ENCODE peak calls at places on chromosomes 5 and 9, in six cellular contexts. H is GOT3, M is RPMI8226, V is left ventricle myocardium inferior, T is nucleus accumbens, G is LoVo. E is an unnamed sample.

GRCh38 chr9:134179595-134179917 is 15.2 kb upstream of the RNU6ATAC start:
- DNase-seq in T (no peak), G (no peak), V (no peak), M (no peak), H (no peak), E (peak; percentile 26)

GRCh38 chr9:82934949-82935348 is 128.0 kb downstream of the RASEF start:
- DNase-seq in G (peak; percentile 4), T (no peak), V (no peak), M (no peak), H (no peak), E (no peak)

GRCh38 chr5:88665750-88666215 is 217.2 kb downstream of the MEF2C start:
- DNase-seq in V (no peak), M (peak; percentile 30), H (no peak), T (no peak), G (no peak), E (no peak)

GRCh38 chr5:149563461-149563860 is 12.2 kb upstream of the CSNK1A1 start:
- DNase-seq in H (no peak), G (no peak), T (no peak), M (no peak), V (no peak), E (no peak)

GRCh38 chr5:346229-346935 is 24.9 kb downstream of the AHRR start:
- DNase-seq in V (no peak), H (no peak), T (no peak), G (no peak), M (no peak), E (no peak)

GRCh38 chr5:1834022-1834551 is 32.9 kb downstream of the NDUFS6 start:
- DNase-seq in G (no peak), T (no peak), H (no peak), M (no peak), V (no peak), E (no peak)

GRCh38 chr9:112331676-112331955 is 1.8 kb downstream of the PTBP3 start:
- DNase-seq in M (no peak), V (no peak), G (no peak), H (no peak), T (no peak), E (no peak)

GRCh38 chr5:40071870-40072269 is 607.8 kb upstream of the PTGER4 start:
- DNase-seq in V (no peak), T (no peak), H (no peak), M (no peak), G (no peak), E (no peak)

GRCh38 chr5:124698774-124699173 is 47.7 kb downstream of the ZNF608 start:
- DNase-seq in M (no peak), V (no peak), G (no peak), T (no peak), H (no peak), E (no peak)

GRCh38 chr5:91311168-91311696 is 71.9 kb downstream of the ARRDC3 start:
- DNase-seq in M (no peak), H (no peak), T (no peak), G (no peak), V (no peak), E (no peak)

E was measured in lower lobe of right lung.